ENCODE peak calls at places on chromosomes 6 and 20, in seven cellular contexts. One of them, this sample, is unnamed.

GRCh38 chr20:48736231-48736630 is 91.6 kb downstream of the PREX1 start:
- DNase-seq in GM20000: no peak
- DNase-seq in AG09319: no peak
- DNase-seq in GM10248: no peak
- DNase-seq in foreskin fibroblast: peak
- DNase-seq in tibial nerve: no peak
- DNase-seq in neural crest cell: no peak
- DNase-seq in this sample: no peak

GRCh38 chr6:217048-217659 is 75.1 kb upstream of the DUSP22 start:
- DNase-seq in tibial nerve: no peak
- DNase-seq in foreskin fibroblast: no peak
- DNase-seq in GM10248: no peak
- DNase-seq in neural crest cell: peak
- DNase-seq in AG09319: no peak
- DNase-seq in GM20000: no peak
- DNase-seq in this sample: peak

GRCh38 chr6:43798688-43799444 is 28.9 kb downstream of the VEGFA start:
- DNase-seq in tibial nerve: no peak
- DNase-seq in GM20000: peak
- DNase-seq in neural crest cell: no peak
- DNase-seq in foreskin fibroblast: peak
- DNase-seq in AG09319: peak
- DNase-seq in GM10248: peak
- DNase-seq in this sample: peak

GRCh38 chr20:62602550-62602949 is 39.8 kb upstream of the SLCO4A1 start:
- DNase-seq in foreskin fibroblast: no peak
- DNase-seq in GM20000: no peak
- DNase-seq in AG09319: no peak
- DNase-seq in tibial nerve: no peak
- DNase-seq in neural crest cell: no peak
- DNase-seq in GM10248: no peak
- DNase-seq in this sample: peak

GRCh38 chr6:14876778-14877613 is 368.9 kb upstream of the JARID2 start:
- DNase-seq in foreskin fibroblast: peak
- DNase-seq in tibial nerve: no peak
- DNase-seq in neural crest cell: no peak
- DNase-seq in GM20000: peak
- DNase-seq in GM10248: peak
- DNase-seq in AG09319: no peak
- DNase-seq in this sample: peak

GRCh38 chr6:157535354-157536217 is 154.6 kb downstream of the ZDHHC14 start:
- DNase-seq in foreskin fibroblast: peak
- DNase-seq in GM20000: peak
- DNase-seq in neural crest cell: no peak
- DNase-seq in GM10248: no peak
- DNase-seq in AG09319: peak
- DNase-seq in tibial nerve: no peak
- DNase-seq in this sample: peak

GRCh38 chr6:30641048-30641447 is 5.9 kb upstream of the C6orf136 start:
- DNase-seq in GM10248: no peak
- DNase-seq in tibial nerve: no peak
- DNase-seq in foreskin fibroblast: no peak
- DNase-seq in GM20000: no peak
- DNase-seq in neural crest cell: no peak
- DNase-seq in AG09319: no peak
- DNase-seq in this sample: no peak

GRCh38 chr6:6057442-6058053 is 50.8 kb upstream of the NRN1 start:
- DNase-seq in GM10248: peak
- DNase-seq in GM20000: peak
- DNase-seq in tibial nerve: no peak
- DNase-seq in foreskin fibroblast: peak
- DNase-seq in AG09319: no peak
- DNase-seq in neural crest cell: no peak
- DNase-seq in this sample: no peak

GRCh38 chr6:143427109-143427817 is 23.2 kb downstream of the ADAT2 start:
- DNase-seq in GM20000: peak
- DNase-seq in neural crest cell: peak
- DNase-seq in GM10248: peak
- DNase-seq in tibial nerve: peak
- DNase-seq in AG09319: peak
- DNase-seq in foreskin fibroblast: peak
- DNase-seq in this sample: peak

GRCh38 chr20:48703107-48703506 is 124.7 kb downstream of the PREX1 start:
- DNase-seq in neural crest cell: no peak
- DNase-seq in GM20000: no peak
- DNase-seq in GM10248: no peak
- DNase-seq in AG09319: no peak
- DNase-seq in tibial nerve: no peak
- DNase-seq in foreskin fibroblast: no peak
- DNase-seq in this sample: no peak

GRCh38 chr20:60820918-60821317 is 431.1 kb upstream of the CDH4 start:
- DNase-seq in AG09319: no peak
- DNase-seq in foreskin fibroblast: no peak
- DNase-seq in GM10248: no peak
- DNase-seq in GM20000: no peak
- DNase-seq in tibial nerve: no peak
- DNase-seq in neural crest cell: no peak
- DNase-seq in this sample: peak

GRCh38 chr20:3222635-3223600 is 13.6 kb downstream of the ITPA start:
- DNase-seq in neural crest cell: no peak
- DNase-seq in GM20000: peak
- DNase-seq in foreskin fibroblast: no peak
- DNase-seq in GM10248: peak
- DNase-seq in AG09319: no peak
- DNase-seq in tibial nerve: no peak
- DNase-seq in this sample: peak

GRCh38 chr6:35161776-35162607 is 20.9 kb upstream of the TCP11 start:
- DNase-seq in GM20000: no peak
- DNase-seq in foreskin fibroblast: peak
- DNase-seq in tibial nerve: no peak
- DNase-seq in neural crest cell: no peak
- DNase-seq in GM10248: no peak
- DNase-seq in AG09319: no peak
- DNase-seq in this sample: no peak

GRCh38 chr6:135567375-135568083 is 70.0 kb upstream of the AHI1 start:
- DNase-seq in foreskin fibroblast: no peak
- DNase-seq in GM10248: no peak
- DNase-seq in tibial nerve: no peak
- DNase-seq in GM20000: no peak
- DNase-seq in neural crest cell: no peak
- DNase-seq in AG09319: no peak
- DNase-seq in this sample: no peak

GRCh38 chr6:16319813-16320532 is 81.6 kb downstream of the GMPR start:
- DNase-seq in tibial nerve: no peak
- DNase-seq in GM20000: peak
- DNase-seq in neural crest cell: no peak
- DNase-seq in AG09319: peak
- DNase-seq in foreskin fibroblast: peak
- DNase-seq in GM10248: peak
- DNase-seq in this sample: peak

GRCh38 chr6:45297302-45297701 is 30.8 kb upstream of the RUNX2 start:
- DNase-seq in foreskin fibroblast: no peak
- DNase-seq in neural crest cell: no peak
- DNase-seq in GM20000: no peak
- DNase-seq in AG09319: no peak
- DNase-seq in tibial nerve: no peak
- DNase-seq in GM10248: no peak
- DNase-seq in this sample: no peak

GRCh38 chr20:24135786-24136185 is 147.2 kb upstream of the GGTLC1 start:
- DNase-seq in neural crest cell: no peak
- DNase-seq in tibial nerve: no peak
- DNase-seq in GM20000: no peak
- DNase-seq in AG09319: no peak
- DNase-seq in GM10248: no peak
- DNase-seq in foreskin fibroblast: no peak
- DNase-seq in this sample: no peak

GRCh38 chr6:30685157-30685976 is 1.1 kb downstream of the PPP1R18 start:
- DNase-seq in foreskin fibroblast: peak
- DNase-seq in GM20000: no peak
- DNase-seq in tibial nerve: no peak
- DNase-seq in neural crest cell: no peak
- DNase-seq in GM10248: no peak
- DNase-seq in AG09319: no peak
- DNase-seq in this sample: peak

GRCh38 chr20:64113796-64114355 is 6.5 kb upstream of the NPBWR2 start:
- DNase-seq in GM20000: no peak
- DNase-seq in neural crest cell: no peak
- DNase-seq in tibial nerve: no peak
- DNase-seq in AG09319: no peak
- DNase-seq in foreskin fibroblast: no peak
- DNase-seq in GM10248: no peak
- DNase-seq in this sample: no peak

GRCh38 chr6:152378154-152378553 is 259.0 kb downstream of the SYNE1 start:
- DNase-seq in AG09319: no peak
- DNase-seq in neural crest cell: no peak
- DNase-seq in tibial nerve: no peak
- DNase-seq in foreskin fibroblast: peak
- DNase-seq in GM10248: no peak
- DNase-seq in GM20000: no peak
- DNase-seq in this sample: no peak

GRCh38 chr6:44712353-44713147 is 325.0 kb downstream of the CDC5L start:
- DNase-seq in tibial nerve: no peak
- DNase-seq in AG09319: no peak
- DNase-seq in foreskin fibroblast: no peak
- DNase-seq in GM20000: no peak
- DNase-seq in neural crest cell: no peak
- DNase-seq in GM10248: no peak
- DNase-seq in this sample: no peak

GRCh38 chr20:43799150-43799711 is 72.4 kb upstream of the GTSF1L start:
- DNase-seq in tibial nerve: no peak
- DNase-seq in foreskin fibroblast: peak
- DNase-seq in neural crest cell: no peak
- DNase-seq in AG09319: no peak
- DNase-seq in GM10248: no peak
- DNase-seq in GM20000: no peak
- DNase-seq in this sample: no peak

GRCh38 chr6:142378138-142378875 is 76.5 kb downstream of the ADGRG6 start:
- DNase-seq in GM20000: no peak
- DNase-seq in foreskin fibroblast: peak
- DNase-seq in neural crest cell: no peak
- DNase-seq in tibial nerve: no peak
- DNase-seq in AG09319: peak
- DNase-seq in GM10248: no peak
- DNase-seq in this sample: no peak

GRCh38 chr20:51791626-51792025 is 10.7 kb downstream of the SALL4 start:
- DNase-seq in neural crest cell: no peak
- DNase-seq in AG09319: no peak
- DNase-seq in foreskin fibroblast: no peak
- DNase-seq in tibial nerve: no peak
- DNase-seq in GM20000: no peak
- DNase-seq in GM10248: no peak
- DNase-seq in this sample: no peak

GRCh38 chr20:1861347-1861987 is 33.7 kb upstream of the SIRPA start:
- DNase-seq in GM10248: no peak
- DNase-seq in AG09319: no peak
- DNase-seq in neural crest cell: no peak
- DNase-seq in foreskin fibroblast: no peak
- DNase-seq in GM20000: no peak
- DNase-seq in tibial nerve: no peak
- DNase-seq in this sample: no peak

GRCh38 chr6:79152269-79152737 is 74.2 kb upstream of the PHIP start:
- DNase-seq in GM10248: no peak
- DNase-seq in tibial nerve: no peak
- DNase-seq in AG09319: no peak
- DNase-seq in foreskin fibroblast: no peak
- DNase-seq in GM20000: no peak
- DNase-seq in neural crest cell: no peak
- DNase-seq in this sample: no peak

GRCh38 chr6:36758516-36759176 is 61.0 kb downstream of the RAB44 start:
- DNase-seq in tibial nerve: no peak
- DNase-seq in GM10248: no peak
- DNase-seq in neural crest cell: no peak
- DNase-seq in foreskin fibroblast: no peak
- DNase-seq in AG09319: no peak
- DNase-seq in GM20000: no peak
- DNase-seq in this sample: peak

GRCh38 chr6:68502946-68503345 is 132.1 kb upstream of the ADGRB3 start:
- DNase-seq in tibial nerve: no peak
- DNase-seq in AG09319: no peak
- DNase-seq in GM20000: no peak
- DNase-seq in neural crest cell: no peak
- DNase-seq in GM10248: no peak
- DNase-seq in foreskin fibroblast: no peak
- DNase-seq in this sample: no peak

GRCh38 chr6:126112171-126112632 is 125.9 kb downstream of the TRMT11 start:
- DNase-seq in AG09319: no peak
- DNase-seq in GM20000: no peak
- DNase-seq in foreskin fibroblast: peak
- DNase-seq in tibial nerve: no peak
- DNase-seq in GM10248: no peak
- DNase-seq in neural crest cell: no peak
- DNase-seq in this sample: no peak

GRCh38 chr20:219290-220115 is 7.6 kb upstream of the DEFB129 start:
- DNase-seq in tibial nerve: no peak
- DNase-seq in GM10248: no peak
- DNase-seq in GM20000: peak
- DNase-seq in neural crest cell: no peak
- DNase-seq in foreskin fibroblast: peak
- DNase-seq in AG09319: no peak
- DNase-seq in this sample: peak
- TF ChIP-seq CTCF in tibial nerve: no peak
- TF ChIP-seq CTCF in GM10248: no peak
- TF ChIP-seq CTCF in GM20000: peak
- TF ChIP-seq CTCF in neural crest cell: peak
- TF ChIP-seq CTCF in foreskin fibroblast: peak
- TF ChIP-seq CTCF in AG09319: peak
- TF ChIP-seq CTCF in this sample: no peak

DNA sequence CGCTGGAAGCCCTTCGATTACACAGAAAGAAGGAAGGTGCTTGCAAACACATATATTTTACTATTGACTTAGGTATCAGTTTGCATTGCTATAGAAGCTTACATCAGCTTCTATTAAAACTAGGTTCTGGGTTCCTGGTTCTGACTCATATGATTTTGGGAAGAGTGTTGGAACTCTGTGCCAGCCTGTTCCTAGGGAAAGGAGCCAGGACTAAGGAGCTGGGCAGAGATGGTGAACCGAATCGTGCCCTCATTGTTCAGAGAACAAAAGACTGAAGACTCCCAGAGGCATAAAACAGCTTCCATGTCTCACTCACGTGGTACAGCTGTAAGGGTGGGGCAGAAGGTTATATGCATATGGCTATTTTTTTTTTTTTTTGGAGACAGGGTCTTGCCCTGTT is 89.0 kb upstream of the THBS2 start:
- DNase-seq in foreskin fibroblast: no peak
- DNase-seq in neural crest cell: no peak
- DNase-seq in AG09319: no peak
- DNase-seq in tibial nerve: no peak
- DNase-seq in GM10248: no peak
- DNase-seq in GM20000: no peak
- DNase-seq in this sample: no peak
- TF ChIP-seq CTCF in foreskin fibroblast: no peak
- TF ChIP-seq CTCF in neural crest cell: no peak
- TF ChIP-seq CTCF in AG09319: no peak
- TF ChIP-seq CTCF in tibial nerve: no peak
- TF ChIP-seq CTCF in GM10248: no peak
- TF ChIP-seq CTCF in GM20000: no peak
- TF ChIP-seq CTCF in this sample: no peak

GRCh38 chr20:57223648-57224489 is 42.6 kb downstream of the BMP7 start:
- DNase-seq in tibial nerve: peak
- DNase-seq in GM20000: no peak
- DNase-seq in GM10248: no peak
- DNase-seq in neural crest cell: no peak
- DNase-seq in foreskin fibroblast: peak
- DNase-seq in AG09319: no peak
- DNase-seq in this sample: no peak
- TF ChIP-seq CTCF in tibial nerve: peak
- TF ChIP-seq CTCF in GM20000: no peak
- TF ChIP-seq CTCF in GM10248: no peak
- TF ChIP-seq CTCF in neural crest cell: peak
- TF ChIP-seq CTCF in foreskin fibroblast: no peak
- TF ChIP-seq CTCF in AG09319: no peak
- TF ChIP-seq CTCF in this sample: no peak

GRCh38 chr20:57749861-57750260 is 40.0 kb upstream of the PMEPA1 start:
- DNase-seq in neural crest cell: no peak
- DNase-seq in GM20000: no peak
- DNase-seq in GM10248: no peak
- DNase-seq in tibial nerve: no peak
- DNase-seq in AG09319: no peak
- DNase-seq in foreskin fibroblast: no peak
- DNase-seq in this sample: no peak
- TF ChIP-seq CTCF in neural crest cell: no peak
- TF ChIP-seq CTCF in GM20000: no peak
- TF ChIP-seq CTCF in GM10248: no peak
- TF ChIP-seq CTCF in tibial nerve: no peak
- TF ChIP-seq CTCF in AG09319: no peak
- TF ChIP-seq CTCF in foreskin fibroblast: no peak
- TF ChIP-seq CTCF in this sample: no peak

This sample was measured in activated CD8-positive, alpha-beta T cell treated with anti-CD3 and anti-CD28 coated beads for 36 hours.